ENCODE peak calls at places on chromosomes 13 and 19, in six cellular contexts. W, U, J, M, G and Y are unnamed samples.
A peak's percentile ranks its signal among the peaks of the same experiment; 100 is the strongest.

GRCh38 chr13:97432232-97432916 is 1.6 kb upstream of the RAP2A start:
- DNase-seq in W (no peak), J (no peak), U (no peak), G (no peak), M (no peak), Y (no peak)

GRCh38 chr19:10334340-10335148 is 1.2 kb upstream of the RAVER1 start:
- DNase-seq in J (peak; percentile 95), M (peak; percentile 89), W (peak; percentile 74), U (peak; percentile 20), G (peak; percentile 99), Y (no peak)

GRCh38 chr13:32846020-32846451 is 170.2 kb upstream of the KL start:
- DNase-seq in J (no peak), U (no peak), G (peak; percentile 12), M (no peak), W (no peak), Y (no peak)

GRCh38 chr13:44051405-44051804 is 171.7 kb downstream of the LACC1 start:
- DNase-seq in M (no peak), W (no peak), U (no peak), G (no peak), J (no peak), Y (no peak)

GRCh38 chr19:10514211-10515145 is 2.8 kb downstream of the S1PR5 start:
- DNase-seq in M (no peak), G (no peak), W (peak; percentile 57), J (peak; percentile 85), U (peak; percentile 25), Y (peak; percentile 41)

GRCh38 chr13:26062853-26063444 is 11.1 kb upstream of the SHISA2 start:
- DNase-seq in G (peak; percentile 76), W (peak; percentile 5), J (peak; percentile 74), M (peak; percentile 62), U (no peak), Y (peak; percentile 52)

GRCh38 chr13:53276265-53276664 is 247.7 kb downstream of the OLFM4 start:
- DNase-seq in J (peak; percentile 90), U (no peak), M (no peak), W (no peak), G (no peak), Y (no peak)

GRCh38 chr13:99087954-99088491 is 110.2 kb upstream of the DOCK9 start:
- DNase-seq in G (peak; percentile 28), U (peak; percentile 20), J (peak; percentile 50), M (peak; percentile 56), W (peak; percentile 33), Y (no peak)

GRCh38 chr13:110637747-110638146 is 22.4 kb downstream of the NAXD start:
- DNase-seq in J (no peak), G (no peak), W (no peak), M (peak; percentile 74), U (no peak), Y (no peak)

GRCh38 chr19:35845215-35846037 is 6.9 kb downstream of the NPHS1 start:
- DNase-seq in G (peak; percentile 11), U (no peak), M (no peak), W (peak; percentile 17), J (peak; percentile 80), Y (no peak)

GRCh38 chr19:2524840-2525723 is 49.2 kb downstream of the GADD45B start:
- DNase-seq in G (peak; percentile 87), W (no peak), U (no peak), J (peak; percentile 43), M (no peak), Y (no peak)

GRCh38 chr19:38615007-38615581 is 2.7 kb downstream of the MAP4K1 start:
- DNase-seq in J (no peak), M (no peak), G (no peak), U (no peak), W (no peak), Y (no peak)

GRCh38 chr19:46678110-46678732 is 17.2 kb upstream of the DACT3 start:
- DNase-seq in W (peak; percentile 72), U (peak; percentile 41), G (peak; percentile 7), M (no peak), J (peak; percentile 89), Y (peak; percentile 68)

GRCh38 chr13:55000043-55000442 is 1971.4 kb downstream of the OLFM4 start:
- DNase-seq in M (no peak), U (no peak), J (peak; percentile 84), G (no peak), W (no peak), Y (no peak)

GRCh38 chr13:33454844-33455256 is 169.3 kb upstream of the STARD13 start:
- DNase-seq in G (peak; percentile 56), U (no peak), J (no peak), W (no peak), M (no peak), Y (no peak)

GRCh38 chr13:76516013-76516412 is 370.2 kb downstream of the KCTD12 start:
- DNase-seq in G (peak; percentile 61), W (no peak), J (no peak), M (no peak), U (no peak), Y (no peak)

GRCh38 chr19:18817574-18817973 is 14.2 kb upstream of the UPF1 start:
- DNase-seq in W (no peak), J (no peak), U (no peak), G (no peak), M (no peak), Y (no peak)

GRCh38 chr13:75993823-75994222 is 357.7 kb downstream of the LMO7 start:
- DNase-seq in J (no peak), G (peak; percentile 70), W (no peak), U (no peak), M (no peak), Y (no peak)

GRCh38 chr19:27635401-27635800 is 1577.5 kb downstream of the UQCRFS1 start:
- DNase-seq in U (no peak), W (no peak), M (no peak), J (no peak), G (no peak), Y (no peak)

GRCh38 chr19:43776285-43776684 is 4.5 kb downstream of the KCNN4 start:
- DNase-seq in W (peak; percentile 83), U (no peak), M (no peak), J (no peak), G (no peak), Y (no peak)

GRCh38 chr13:46051958-46052313 is 610 bp downstream of the ZC3H13 start:
- DNase-seq in M (no peak), U (no peak), W (no peak), J (peak; percentile 1), G (no peak), Y (no peak)

GRCh38 chr19:5261151-5261890 is 79.3 kb downstream of the PTPRS start:
- DNase-seq in G (peak; percentile 80), M (no peak), W (no peak), J (no peak), U (no peak), Y (no peak)

GRCh38 chr19:55226788-55227187 is 1.8 kb downstream of the TMEM86B start:
- DNase-seq in W (no peak), J (no peak), M (no peak), U (no peak), G (no peak), Y (no peak)

GRCh38 chr13:34942732-34943674 is 933 bp downstream of the NBEA start:
- DNase-seq in J (peak; percentile 78), M (peak; percentile 19), U (no peak), G (peak; percentile 41), W (peak; percentile 16), Y (no peak)

GRCh38 chr13:24269803-24270202 is 39.6 kb upstream of the C1QTNF9 start:
- DNase-seq in J (no peak), M (no peak), W (no peak), G (no peak), U (no peak), Y (no peak)

GRCh38 chr13:23799945-23800344 is 89.3 kb downstream of the MIPEP start:
- DNase-seq in J (no peak), G (no peak), M (no peak), W (no peak), U (no peak), Y (peak; percentile 42)

GRCh38 chr13:43331676-43332075 is 308.3 kb downstream of the DNAJC15 start:
- DNase-seq in G (no peak), M (no peak), U (no peak), W (no peak), J (no peak), Y (no peak)

GRCh38 chr19:47357788-47358680 is 8.9 kb downstream of the DHX34 start:
- DNase-seq in M (no peak), J (peak; percentile 79), W (no peak), G (no peak), U (no peak), Y (no peak)

GRCh38 chr13:67736646-67737420 is 506.7 kb upstream of the PCDH9 start:
- DNase-seq in W (no peak), G (peak; percentile 25), U (no peak), J (peak; percentile 77), M (no peak), Y (no peak)

GRCh38 chr13:26961890-26962615 is 201.5 kb upstream of the GPR12 start:
- DNase-seq in J (no peak), U (no peak), W (no peak), G (no peak), M (peak; percentile 26), Y (no peak)

GRCh38 chr19:16369664-16370576 is 45.3 kb downstream of the KLF2 start:
- DNase-seq in W (peak; percentile 19), U (peak; percentile 74), G (no peak), M (no peak), J (no peak), Y (peak; percentile 90)